ENCODE peak calls at places on chromosomes 5 and 9, in ten cellular contexts. N is CD8-positive, alpha-beta T cell; V is activated CD8-positive, alpha-beta T cell treated with anti-CD3 and anti-CD28 coated beads, Interleukin-2, amount 10 ng/mL, durations not matched to agents 7 days and 5 days; M is foreskin keratinocyte; R is left lobe of liver; L is activated T-cell treated with anti-CD3 and anti-CD28 coated beads, Interleukin-2, amount 50 U/mL, for 72 hours; S is naive B cell; P is CD4-positive, alpha-beta T cell; B is left lung; H is esophagus mucosa. T is an unnamed sample.

GRCh38 chr5:102845041-102845440 is 89.9 kb downstream of the PAM start:
- ATAC-seq in B (no peak), P (no peak), R (no peak), L (no peak), M (no peak), S (no peak), H (no peak), N (no peak), V (no peak), T (no peak)

GRCh38 chr9:96460877-96461276 is 10.9 kb downstream of the HABP4 start:
- ATAC-seq in L (no peak), V (no peak), R (no peak), M (no peak), B (no peak), H (no peak), N (no peak), S (no peak), P (no peak), T (no peak)

GRCh38 chr5:58235279-58235678 is 224.6 kb downstream of the PLK2 start:
- ATAC-seq in H (peak), M (no peak), R (peak), V (no peak), P (no peak), B (peak), L (no peak), S (no peak), N (no peak), T (no peak)

GRCh38 chr5:140647042-140647341 is 438 bp downstream of the NDUFA2 start:
- ATAC-seq in N (no peak), H (peak), R (peak), L (no peak), P (no peak), B (peak), S (no peak), V (peak), M (peak), T (no peak)

GRCh38 chr5:94361161-94361560 is 257.2 kb downstream of the KIAA0825 start:
- ATAC-seq in M (no peak), S (no peak), R (no peak), N (no peak), P (no peak), H (no peak), V (no peak), L (no peak), B (no peak), T (no peak)

GRCh38 chr9:994005-994404 is 17.6 kb downstream of the DMRT3 start:
- ATAC-seq in H (no peak), V (no peak), P (no peak), S (peak), N (no peak), R (no peak), M (no peak), L (peak), B (no peak), T (no peak)

GRCh38 chr5:40374853-40375252 is 304.9 kb upstream of the PTGER4 start:
- ATAC-seq in H (no peak), S (no peak), V (no peak), L (no peak), B (no peak), N (no peak), M (no peak), R (no peak), P (no peak), T (no peak)

GRCh38 chr9:131037336-131038255 is 28.6 kb downstream of the LAMC3 start:
- ATAC-seq in H (no peak), S (no peak), M (no peak), N (no peak), R (no peak), L (no peak), B (no peak), V (no peak), P (no peak), T (no peak)

GRCh38 chr5:149857499-149857898 is 87.1 kb downstream of the PDE6A start:
- ATAC-seq in H (peak), S (no peak), V (no peak), L (no peak), P (no peak), B (peak), M (peak), N (no peak), R (peak), T (no peak)

T was measured in activated T-helper 17 cell treated with anti-CD3 and anti-CD28 coated beads, Interleukin-2, amount 50 U/mL, for 72 hours.